ENCODE peak calls at places on chromosomes 12 and 14, in six cellular contexts. E, T, G, Y, M and P are unnamed samples.

GRCh38 chr12:14928946-14929345 is 9.4 kb downstream of the ERP27 start:
- DNase-seq in E (no peak), T (no peak), G (no peak), Y (no peak), M (no peak), P (no peak)

GRCh38 chr12:47079894-47080724 is at the start of gene AMIGO2:
- DNase-seq in E (peak; percentile 58), T (no peak), G (peak; percentile 21), Y (peak; percentile 79), M (no peak), P (peak; percentile 74)

GRCh38 chr12:9086087-9086486 is 29.6 kb downstream of the A2M start:
- DNase-seq in E (no peak), T (no peak), G (no peak), Y (no peak), M (no peak), P (no peak)

GRCh38 chr12:109632299-109632698 is 58.7 kb downstream of the MVK start:
- DNase-seq in E (no peak), T (no peak), G (no peak), Y (no peak), M (no peak), P (no peak)

GRCh38 chr14:73265721-73266046 is 28.4 kb downstream of the PAPLN start:
- DNase-seq in E (no peak), T (no peak), G (no peak), Y (no peak), M (no peak), P (no peak)

GRCh38 chr12:117118838-117119591 is 19.8 kb upstream of the TESC start:
- DNase-seq in E (peak; percentile 52), T (no peak), G (no peak), Y (no peak), M (no peak), P (no peak)

GRCh38 chr14:20413785-20414117 is 450 bp upstream of the TEP1 start:
- DNase-seq in E (no peak), T (no peak), G (no peak), Y (no peak), M (no peak), P (no peak)

GRCh38 chr12:10339441-10339840 is 31.8 kb downstream of the KLRD1 start:
- DNase-seq in E (no peak), T (no peak), G (no peak), Y (no peak), M (no peak), P (no peak)

GRCh38 chr14:21428930-21429329 is 27.0 kb downstream of the CHD8 start:
- DNase-seq in E (no peak), T (no peak), G (no peak), Y (no peak), M (no peak), P (no peak)

GRCh38 chr12:131020326-131020725 is 66.6 kb downstream of the ADGRD1 start:
- DNase-seq in E (no peak), T (no peak), G (no peak), Y (no peak), M (no peak), P (no peak)

GRCh38 chr12:107200394-107200793 is 107.0 kb upstream of the CRY1 start:
- DNase-seq in E (no peak), T (peak; percentile 62), G (no peak), Y (no peak), M (no peak), P (peak; percentile 26)

GRCh38 chr12:24719293-24719721 is 229.6 kb downstream of the BCAT1 start:
- DNase-seq in E (no peak), T (no peak), G (no peak), Y (no peak), M (no peak), P (peak; percentile 35)

GRCh38 chr12:25558566-25558965 is 5.5 kb upstream of the LMNTD1 start:
- DNase-seq in E (no peak), T (no peak), G (no peak), Y (no peak), M (no peak), P (no peak)

GRCh38 chr14:90608281-90608680 is 207.9 kb downstream of the TTC7B start:
- DNase-seq in E (no peak), T (no peak), G (no peak), Y (no peak), M (no peak), P (no peak)